ENCODE peak calls at places on chromosomes 16 and 17, in ten cellular contexts. I is fibroblast of lung; Z is HTR-8/SVneo; D is stimulated activated CD4-positive, alpha-beta T cell treated with anti-CD3 and anti-CD28 coated beads, Interleukin-2, amount 100 ng/mL, for 24 hours; O is type B pancreatic cell; V is LHCN-M2; B is NCI-H69; F is renal cortical epithelial cell; E is NCI-H460; M is CD8-positive, alpha-beta T cell. W is an unnamed sample.

GRCh38 chr16:88351521-88352101 is 31.1 kb upstream of the ZNF469 start:
- DNase-seq in I (no peak), Z (no peak), D (no peak), O (no peak), V (no peak), B (no peak), F (no peak), E (no peak), M (no peak), W (no peak)

GRCh38 chr17:5500804-5501391 is 14.5 kb downstream of the MIS12 start:
- DNase-seq in I (peak; percentile 85), Z (peak; percentile 96), D (peak; percentile 72), O (peak; percentile 95), V (peak; percentile 67), B (peak; percentile 95), F (peak; percentile 51), E (peak; percentile 25), M (peak; percentile 82), W (peak; percentile 74)

GRCh38 chr16:50606431-50607050 is 58.3 kb downstream of the NKD1 start:
- DNase-seq in I (no peak), Z (no peak), D (no peak), O (no peak), V (no peak), B (peak; percentile 30), F (no peak), E (no peak), M (no peak), W (no peak)

GRCh38 chr17:51601622-51602261 is 341.4 kb downstream of the UTP18 start:
- DNase-seq in I (no peak), Z (no peak), D (no peak), O (no peak), V (no peak), B (no peak), F (no peak), E (no peak), M (no peak), W (no peak)

GRCh38 chr17:56653877-56654276 is 60.4 kb downstream of the NOG start:
- DNase-seq in I (peak; percentile 37), Z (peak; percentile 75), D (peak; percentile 64), O (no peak), V (peak; percentile 83), B (peak; percentile 25), F (peak; percentile 72), E (peak; percentile 30), M (peak; percentile 65), W (peak; percentile 66)

GRCh38 chr16:17345043-17345442 is 125.7 kb downstream of the XYLT1 start:
- DNase-seq in I (peak; percentile 54), Z (no peak), D (no peak), O (no peak), V (no peak), B (no peak), F (no peak), E (no peak), M (no peak), W (no peak)

GRCh38 chr16:10039220-10040096 is 142.8 kb downstream of the GRIN2A start:
- DNase-seq in I (no peak), Z (peak; percentile 36), D (no peak), O (no peak), V (no peak), B (peak; percentile 19), F (peak; percentile 9), E (no peak), M (no peak), W (no peak)

GRCh38 chr16:20884240-20884556 is 16.0 kb downstream of the DCUN1D3 start:
- DNase-seq in I (peak; percentile 91), Z (no peak), D (no peak), O (no peak), V (peak; percentile 62), B (no peak), F (peak; percentile 68), E (no peak), M (no peak), W (no peak)

GRCh38 chr16:31876955-31877828 is 3.6 kb downstream of the ZNF267 start:
- DNase-seq in I (peak; percentile 86), Z (peak; percentile 61), D (peak; percentile 65), O (no peak), V (peak; percentile 89), B (no peak), F (peak; percentile 98), E (no peak), M (no peak), W (peak; percentile 67)

GRCh38 chr17:74646231-74646630 is 22.7 kb upstream of the CD300E start:
- DNase-seq in I (no peak), Z (peak; percentile 51), D (no peak), O (no peak), V (no peak), B (peak; percentile 26), F (peak; percentile 14), E (peak; percentile 19), M (no peak), W (no peak)

GRCh38 chr16:30041841-30042240 is 10.8 kb upstream of the TLCD3B start:
- DNase-seq in I (peak; percentile 63), Z (no peak), D (no peak), O (no peak), V (peak; percentile 44), B (peak; percentile 42), F (peak; percentile 30), E (no peak), M (no peak), W (no peak)

GRCh38 chr17:81926451-81927144 is 937 bp downstream of the MAFG start:
- DNase-seq in I (peak; percentile 82), Z (peak; percentile 75), D (peak; percentile 73), O (no peak), V (peak; percentile 86), B (peak; percentile 79), F (peak; percentile 70), E (peak; percentile 71), M (peak; percentile 58), W (peak; percentile 90)